ENCODE peak calls at places on chromosomes 1 and 21, in ten cellular contexts. K is Calu3; O is coronary artery; D is ascending aorta; Y is cardiac muscle cell; L is fibroblast of pulmonary artery; C is IMR-90; F is H9; R is fibroblast of mammary gland; H is CD8-positive, alpha-beta T cell. E is an unnamed sample.

GRCh38 chr1:24418898-24419628 is 3.5 kb downstream of the NIPAL3 start:
- DNase-seq in K (no peak), O (no peak), D (no peak), Y (no peak), L (peak; percentile 82), C (peak; percentile 38), F (peak; percentile 52), R (peak; percentile 48), H (no peak), E (no peak)

GRCh38 chr1:8077120-8077573 is 51.0 kb upstream of the ERRFI1 start:
- DNase-seq in K (peak; percentile 54), O (peak; percentile 81), D (peak; percentile 89), Y (peak; percentile 66), L (peak; percentile 96), C (peak; percentile 97), F (peak; percentile 41), R (peak; percentile 99), H (no peak), E (no peak)

GRCh38 chr1:204070895-204071294 is 2.0 kb upstream of the SOX13 start:
- DNase-seq in K (no peak), O (no peak), D (no peak), Y (no peak), L (no peak), C (no peak), F (no peak), R (no peak), H (no peak), E (no peak)

GRCh38 chr1:161287482-161288054 is 22.2 kb downstream of the MPZ start:
- DNase-seq in K (no peak), O (no peak), D (no peak), Y (no peak), L (no peak), C (no peak), F (no peak), R (no peak), H (no peak), E (no peak)

GRCh38 chr1:23951646-23952095 is 8.0 kb upstream of the PNRC2 start:
- DNase-seq in K (peak; percentile 56), O (no peak), D (peak; percentile 83), Y (no peak), L (peak; percentile 78), C (peak; percentile 78), F (no peak), R (peak; percentile 97), H (no peak), E (no peak)

GRCh38 chr1:117821782-117822447 is 107.5 kb downstream of the GDAP2 start:
- DNase-seq in K (peak; percentile 36), O (no peak), D (no peak), Y (no peak), L (peak; percentile 96), C (peak; percentile 99), F (no peak), R (peak; percentile 92), H (no peak), E (no peak)

GRCh38 chr1:41880261-41880660 is 38.5 kb downstream of the HIVEP3 start:
- DNase-seq in K (no peak), O (no peak), D (no peak), Y (no peak), L (no peak), C (peak; percentile 63), F (no peak), R (no peak), H (no peak), E (no peak)

GRCh38 chr1:91700332-91700731 is 185.6 kb downstream of the TGFBR3 start:
- DNase-seq in K (no peak), O (no peak), D (no peak), Y (no peak), L (peak; percentile 53), C (peak; percentile 59), F (no peak), R (peak; percentile 86), H (no peak), E (no peak)

GRCh38 chr1:177256153-177256814 is 85.5 kb downstream of the BRINP2 start:
- DNase-seq in K (peak; percentile 92), O (no peak), D (peak; percentile 64), Y (peak; percentile 74), L (peak; percentile 92), C (peak; percentile 81), F (peak; percentile 79), R (peak; percentile 99), H (no peak), E (no peak)

GRCh38 chr1:150562384-150563339 is 13.5 kb downstream of the ADAMTSL4 start:
- DNase-seq in K (no peak), O (peak; percentile 82), D (peak; percentile 76), Y (no peak), L (no peak), C (no peak), F (peak; percentile 30), R (no peak), H (peak; percentile 54), E (peak; percentile 69)

GRCh38 chr1:35506960-35507901 is 50.0 kb downstream of the KIAA0319L start:
- DNase-seq in K (no peak), O (no peak), D (no peak), Y (no peak), L (no peak), C (no peak), F (no peak), R (no peak), H (no peak), E (no peak)

GRCh38 chr1:55718758-55719671 is 503.9 kb upstream of the USP24 start:
- DNase-seq in K (no peak), O (peak; percentile 84), D (peak; percentile 90), Y (peak; percentile 23), L (peak; percentile 99), C (peak; percentile 100), F (peak; percentile 28), R (peak; percentile 100), H (no peak), E (no peak)

GRCh38 chr21:24590261-24590660 is 1017.0 kb downstream of the MRPL39 start:
- DNase-seq in K (no peak), O (no peak), D (no peak), Y (no peak), L (no peak), C (no peak), F (no peak), R (no peak), H (no peak), E (no peak)

GRCh38 chr1:2556277-2557145 is at the start of gene TNFRSF14:
- DNase-seq in K (peak; percentile 29), O (no peak), D (peak; percentile 71), Y (peak; percentile 13), L (peak; percentile 35), C (peak; percentile 35), F (no peak), R (peak; percentile 36), H (peak; percentile 57), E (peak; percentile 62)
- TF ChIP-seq CTCF in K (no peak), O (no peak), D (peak; percentile 4), Y (peak; percentile 8), L (peak; percentile 7), C (peak; percentile 7), F (no peak), R (no peak), H (peak; percentile 19), E (no peak)

GRCh38 chr1:101683136-101683535 is 313.6 kb downstream of the OLFM3 start:
- DNase-seq in K (no peak), O (no peak), D (no peak), Y (no peak), L (no peak), C (no peak), F (no peak), R (no peak), H (no peak), E (no peak)
- TF ChIP-seq CTCF in K (no peak), O (no peak), D (no peak), Y (no peak), L (no peak), C (no peak), F (no peak), R (no peak), H (no peak), E (no peak)

GRCh38 chr1:227223407-227223806 is 94.9 kb downstream of the CDC42BPA start:
- DNase-seq in K (no peak), O (no peak), D (no peak), Y (no peak), L (no peak), C (no peak), F (no peak), R (no peak), H (no peak), E (no peak)

GRCh38 chr1:227219715-227220292 is 98.5 kb downstream of the CDC42BPA start:
- DNase-seq in K (no peak), O (no peak), D (no peak), Y (peak; percentile 36), L (no peak), C (no peak), F (no peak), R (no peak), H (no peak), E (no peak)

GRCh38 chr1:227214170-227214569 is 104.1 kb downstream of the CDC42BPA start:
- DNase-seq in K (no peak), O (no peak), D (no peak), Y (no peak), L (no peak), C (no peak), F (no peak), R (no peak), H (no peak), E (no peak)

GRCh38 chr1:227215863-227216510 is 102.3 kb downstream of the CDC42BPA start:
- DNase-seq in K (no peak), O (no peak), D (no peak), Y (no peak), L (no peak), C (peak; percentile 16), F (no peak), R (peak; percentile 12), H (no peak), E (no peak)

DNA sequence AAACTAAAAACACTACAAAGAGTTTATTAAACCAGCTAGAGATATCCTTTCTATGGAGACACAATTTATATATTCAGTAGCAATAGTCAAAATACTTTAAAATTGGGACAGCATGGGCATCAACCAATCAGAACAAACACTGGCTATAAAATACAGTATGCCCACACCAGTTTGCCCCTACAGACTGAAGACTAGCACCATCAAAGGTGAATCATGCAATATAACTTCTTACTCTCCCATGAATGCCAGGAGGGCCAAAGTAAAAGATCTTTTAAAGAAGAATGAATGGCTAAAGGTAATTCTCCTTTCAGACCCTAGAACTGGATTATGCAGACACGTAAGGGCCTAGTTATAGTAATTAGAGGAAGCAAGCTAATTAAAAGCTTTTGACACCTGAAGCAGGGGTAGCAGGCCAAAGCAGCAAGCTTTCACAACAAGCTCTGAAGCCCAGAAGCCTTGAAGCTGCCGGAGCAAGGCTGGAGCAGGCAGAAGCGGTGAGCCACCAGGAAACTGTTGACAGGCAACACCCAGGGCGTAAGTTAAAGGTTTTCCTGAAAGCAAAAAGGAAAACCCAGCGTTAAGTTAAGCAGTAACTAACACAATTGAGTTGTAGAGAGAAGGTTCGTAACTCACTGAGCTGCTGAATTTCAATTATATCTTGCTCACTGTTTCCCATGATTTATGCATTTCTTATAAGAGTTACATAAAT is 99.3 kb downstream of the CDC42BPA start:
- DNase-seq in K (peak; percentile 42), O (no peak), D (no peak), Y (peak; percentile 35), L (no peak), C (no peak), F (no peak), R (no peak), H (no peak), E (no peak)
- TF ChIP-seq CTCF in K (no peak), O (no peak), D (no peak), Y (no peak), L (no peak), C (no peak), F (no peak), R (no peak), H (no peak), E (no peak)

DNA sequence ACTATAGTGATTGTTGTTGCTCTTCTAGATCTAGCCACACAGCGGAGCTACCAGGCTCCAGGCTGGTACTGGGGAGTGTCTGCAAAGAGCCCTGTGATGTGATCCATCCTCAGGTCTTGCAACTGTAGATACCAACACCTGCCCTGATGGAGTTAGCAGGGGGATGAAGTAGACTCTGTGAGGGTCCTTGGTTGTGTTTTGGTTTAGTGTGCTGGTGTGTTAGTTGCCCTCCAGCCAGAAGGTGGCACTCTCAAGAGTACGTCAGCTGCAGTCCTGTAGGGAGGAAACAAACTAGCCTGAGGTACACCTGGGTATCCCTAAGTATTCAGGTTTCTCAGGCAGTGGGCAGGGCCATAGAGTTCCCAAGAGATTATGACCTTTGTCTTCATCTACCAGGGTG is 81.2 kb upstream of the TMPRSS2 start:
- DNase-seq in K (no peak), O (peak; percentile 17), D (peak; percentile 30), Y (no peak), L (no peak), C (no peak), F (no peak), R (no peak), H (no peak), E (no peak)
- TF ChIP-seq CTCF in K (no peak), O (no peak), D (no peak), Y (no peak), L (no peak), C (no peak), F (peak; percentile 52), R (no peak), H (no peak), E (no peak)